ENCODE peak calls at places on chromosomes 2 and 18, in five cellular contexts. A is HCT116, Y is HepG2, D is K562, G is H1. S is an unnamed sample.

GRCh38 chr2:23503682-23504081 is 118.7 kb downstream of the KLHL29 start:
- DNase-seq in A (no peak), Y (no peak), G (no peak), D (no peak), S (no peak)

GRCh38 chr18:76943542-76944339 is 121.4 kb downstream of the ZNF236 start:
- DNase-seq in G (no peak), D (no peak), A (no peak), Y (no peak), S (no peak)

GRCh38 chr2:46439582-46439981 is 39.8 kb upstream of the TMEM247 start:
- DNase-seq in G (no peak), A (no peak), Y (peak), D (peak), S (no peak)

GRCh38 chr18:49371786-49372185 is 88.7 kb downstream of the DYM start:
- DNase-seq in D (no peak), A (no peak), Y (no peak), G (no peak), S (no peak)

GRCh38 chr18:58532298-58532697 is 96.6 kb downstream of the ALPK2 start:
- DNase-seq in A (no peak), G (no peak), Y (no peak), D (no peak), S (no peak)

GRCh38 chr2:161033059-161033660 is 127.1 kb upstream of the TANK start:
- DNase-seq in G (no peak), A (no peak), Y (no peak), D (no peak), S (no peak)

GRCh38 chr2:54928719-54929118 is 121.5 kb downstream of the RTN4 start:
- DNase-seq in D (no peak), A (no peak), Y (no peak), G (no peak), S (no peak)

GRCh38 chr2:46803551-46803885 is 112.1 kb downstream of the MCFD2 start:
- DNase-seq in D (no peak), Y (no peak), A (no peak), G (no peak), S (no peak)

GRCh38 chr2:117825437-117825836 is 10.9 kb downstream of the DDX18 start:
- DNase-seq in D (no peak), A (no peak), Y (no peak), G (no peak), S (no peak)

GRCh38 chr2:122191331-122191730 is 435.9 kb downstream of the TSN start:
- DNase-seq in Y (peak), A (peak), D (peak), G (no peak), S (peak)
- TF ChIP-seq ZNF274 in Y (no peak), A (no peak), D (no peak), G (no peak), S (no peak)

GRCh38 chr2:79512442-79513401 is at the start of gene CTNNA2:
- DNase-seq in G (peak), Y (peak), A (no peak), D (peak), S (peak)
- TF ChIP-seq YY1 in G (no peak), Y (peak), A (no peak), D (no peak), S (no peak)

GRCh38 chr2:96090527-96090926 is 25.8 kb downstream of the ADRA2B start:
- DNase-seq in Y (no peak), G (no peak), A (no peak), D (no peak), S (no peak)

GRCh38 chr2:96090181-96090500 is 26.2 kb downstream of the ADRA2B start:
- DNase-seq in D (peak), G (no peak), A (no peak), Y (no peak), S (no peak)

GRCh38 chr2:96088340-96089335 is 27.7 kb downstream of the ADRA2B start:
- DNase-seq in Y (no peak), D (peak), G (no peak), A (no peak), S (no peak)

GRCh38 chr2:96091141-96091710 is 25.1 kb downstream of the ADRA2B start:
- DNase-seq in G (no peak), D (no peak), A (no peak), Y (no peak), S (no peak)

GRCh38 chr2:96089356-96090180 is 26.8 kb downstream of the ADRA2B start:
- DNase-seq in D (peak), A (no peak), G (no peak), Y (no peak), S (no peak)
- TF ChIP-seq ZNF274 in D (no peak), A (no peak), G (no peak), Y (no peak), S (no peak)

GRCh38 chr2:24754985-24755690 is 38.1 kb downstream of the PTRHD1 start:
- DNase-seq in A (no peak), Y (peak), D (peak), G (no peak), S (no peak)

GRCh38 chr2:24747299-24747698 is 45.9 kb downstream of the PTRHD1 start:
- DNase-seq in D (no peak), Y (no peak), A (no peak), G (no peak), S (no peak)

GRCh38 chr2:24745825-24746224 is 47.4 kb downstream of the PTRHD1 start:
- DNase-seq in D (no peak), Y (no peak), G (no peak), A (no peak), S (no peak)

GRCh38 chr2:24743914-24744313 is 49.3 kb downstream of the PTRHD1 start:
- DNase-seq in Y (no peak), A (no peak), G (no peak), D (no peak), S (no peak)

DNA sequence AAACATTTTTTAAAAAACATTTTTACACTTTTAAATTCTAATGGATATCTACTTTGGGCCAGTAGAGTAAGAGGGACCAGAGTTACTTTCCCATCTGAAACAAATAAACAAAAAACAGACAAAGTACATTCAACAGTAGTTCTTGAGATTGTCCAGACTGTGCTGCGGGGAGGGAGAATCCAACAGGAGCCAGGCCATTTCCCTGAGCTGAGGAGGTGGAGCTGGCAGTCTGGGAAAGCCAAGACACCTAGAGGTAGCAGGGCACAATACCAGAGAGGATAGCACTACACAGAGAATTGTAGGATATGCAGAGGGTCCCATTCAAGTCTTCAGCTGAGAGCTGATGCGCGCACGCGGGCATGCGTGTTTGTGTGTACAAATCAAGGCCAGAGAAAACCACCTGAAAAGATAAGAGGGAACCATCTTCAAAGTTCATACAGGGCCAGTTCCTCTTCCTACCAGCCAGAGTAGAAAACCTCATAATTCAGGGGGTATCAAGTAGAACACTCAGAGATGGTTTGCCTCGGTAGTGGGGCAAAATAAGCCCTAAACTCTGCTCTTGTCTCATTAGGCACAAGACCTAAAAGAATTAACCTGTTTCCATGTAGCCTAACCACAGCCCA is 44.0 kb downstream of the PTRHD1 start:
- DNase-seq in A (no peak), D (no peak), G (no peak), Y (no peak), S (no peak)
- TF ChIP-seq YY1 in A (no peak), D (no peak), G (no peak), Y (no peak), S (no peak)

S was measured in NT2/D1.